ENCODE peak calls at places on chromosomes 12 and 14, in five cellular contexts. One of them, this sample, is unnamed.

GRCh38 chr14:73339846-73340565 is 102.7 kb downstream of the PAPLN start:
- DNase-seq in MM.1S: no peak
- DNase-seq in aorta: no peak
- DNase-seq in CD8-positive, alpha-beta T cell: no peak
- DNase-seq in gastrocnemius medialis: no peak
- DNase-seq in this sample: no peak

GRCh38 chr14:84085493-84085892 is 1444.5 kb upstream of the FLRT2 start:
- DNase-seq in MM.1S: no peak
- DNase-seq in aorta: no peak
- DNase-seq in CD8-positive, alpha-beta T cell: no peak
- DNase-seq in gastrocnemius medialis: no peak
- DNase-seq in this sample: no peak

GRCh38 chr12:70756791-70757190 is 119.6 kb upstream of the PTPRB start:
- DNase-seq in MM.1S: no peak
- DNase-seq in aorta: no peak
- DNase-seq in CD8-positive, alpha-beta T cell: no peak
- DNase-seq in gastrocnemius medialis: no peak
- DNase-seq in this sample: no peak

GRCh38 chr14:23562822-23563472 is 4.6 kb downstream of the AP1G2 start:
- DNase-seq in MM.1S: no peak
- DNase-seq in aorta: no peak
- DNase-seq in CD8-positive, alpha-beta T cell: peak; percentile 66
- DNase-seq in gastrocnemius medialis: no peak
- DNase-seq in this sample: peak; percentile 51

GRCh38 chr14:26594148-26594547 is 3.7 kb downstream of the NOVA1 start:
- DNase-seq in MM.1S: no peak
- DNase-seq in aorta: no peak
- DNase-seq in CD8-positive, alpha-beta T cell: no peak
- DNase-seq in gastrocnemius medialis: no peak
- DNase-seq in this sample: no peak

GRCh38 chr12:50005150-50005549 is 20.1 kb downstream of the RACGAP1 start:
- DNase-seq in MM.1S: no peak
- DNase-seq in aorta: no peak
- DNase-seq in CD8-positive, alpha-beta T cell: no peak
- DNase-seq in gastrocnemius medialis: no peak
- DNase-seq in this sample: no peak

GRCh38 chr12:92140919-92141536 is 4.6 kb downstream of the BTG1 start:
- DNase-seq in MM.1S: peak; percentile 8
- DNase-seq in aorta: no peak
- DNase-seq in CD8-positive, alpha-beta T cell: no peak
- DNase-seq in gastrocnemius medialis: no peak
- DNase-seq in this sample: no peak

GRCh38 chr12:75852143-75852542 is 179.4 kb downstream of the PHLDA1 start:
- DNase-seq in MM.1S: no peak
- DNase-seq in aorta: no peak
- DNase-seq in CD8-positive, alpha-beta T cell: no peak
- DNase-seq in gastrocnemius medialis: no peak
- DNase-seq in this sample: no peak

GRCh38 chr12:120849765-120850164 is 54.4 kb downstream of the SPPL3 start:
- DNase-seq in MM.1S: no peak
- DNase-seq in aorta: no peak
- DNase-seq in CD8-positive, alpha-beta T cell: no peak
- DNase-seq in gastrocnemius medialis: peak; percentile 50
- DNase-seq in this sample: no peak

GRCh38 chr12:80325167-80325959 is 118.7 kb upstream of the PTPRQ start:
- DNase-seq in MM.1S: no peak
- DNase-seq in aorta: no peak
- DNase-seq in CD8-positive, alpha-beta T cell: no peak
- DNase-seq in gastrocnemius medialis: no peak
- DNase-seq in this sample: no peak

GRCh38 chr14:20143911-20144310 is 5.3 kb downstream of the OR4N5 start:
- DNase-seq in MM.1S: no peak
- DNase-seq in aorta: no peak
- DNase-seq in CD8-positive, alpha-beta T cell: no peak
- DNase-seq in gastrocnemius medialis: no peak
- DNase-seq in this sample: no peak

DNA sequence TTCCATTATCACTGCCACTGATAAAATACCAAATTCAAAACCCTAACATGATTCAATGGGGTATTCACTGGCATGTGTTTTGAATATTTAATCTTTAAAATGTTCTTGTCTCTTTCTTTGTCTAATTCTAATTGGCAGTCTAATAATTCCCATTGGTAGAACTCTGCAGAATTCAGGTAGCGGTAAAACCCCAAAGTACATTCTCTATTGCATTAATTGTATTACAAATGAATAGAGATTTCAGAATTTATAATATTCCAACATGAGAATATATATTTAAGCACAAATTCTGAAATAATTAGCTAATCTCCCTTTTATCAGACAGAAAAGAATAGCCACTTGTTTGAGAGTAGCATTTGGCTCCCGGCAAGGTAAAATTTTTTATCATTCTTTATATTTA is at the start of gene OR4N5:
- DNase-seq in MM.1S: no peak
- DNase-seq in aorta: no peak
- DNase-seq in CD8-positive, alpha-beta T cell: no peak
- DNase-seq in gastrocnemius medialis: no peak
- DNase-seq in this sample: no peak
- H3K9me3 ChIP-seq in MM.1S: no peaks in the 10 kb centered on the region
- H3K9me3 ChIP-seq in aorta: no peaks in the 10 kb centered on the region
- H3K9me3 ChIP-seq in CD8-positive, alpha-beta T cell: no peaks in the 10 kb centered on the region
- H3K9me3 ChIP-seq in gastrocnemius medialis: no peaks in the 10 kb centered on the region
- H3K9me3 ChIP-seq in this sample: no peaks in the 10 kb centered on the region

GRCh38 chr14:94138256-94138655 is 8.9 kb upstream of the IFI27L2 start:
- DNase-seq in MM.1S: no peak
- DNase-seq in aorta: no peak
- DNase-seq in CD8-positive, alpha-beta T cell: no peak
- DNase-seq in gastrocnemius medialis: no peak
- DNase-seq in this sample: no peak

GRCh38 chr14:94132285-94132887 is 3.0 kb upstream of the IFI27L2 start:
- DNase-seq in MM.1S: peak; percentile 48
- DNase-seq in aorta: no peak
- DNase-seq in CD8-positive, alpha-beta T cell: peak; percentile 62
- DNase-seq in gastrocnemius medialis: no peak
- DNase-seq in this sample: peak; percentile 81

GRCh38 chr14:94139006-94139405 is 9.6 kb upstream of the IFI27L2 start:
- DNase-seq in MM.1S: no peak
- DNase-seq in aorta: no peak
- DNase-seq in CD8-positive, alpha-beta T cell: no peak
- DNase-seq in gastrocnemius medialis: no peak
- DNase-seq in this sample: no peak

GRCh38 chr14:94136575-94137331 is 7.3 kb upstream of the IFI27L2 start:
- DNase-seq in MM.1S: peak; percentile 74
- DNase-seq in aorta: peak; percentile 92
- DNase-seq in CD8-positive, alpha-beta T cell: peak; percentile 88
- DNase-seq in gastrocnemius medialis: peak; percentile 79
- DNase-seq in this sample: peak; percentile 88

GRCh38 chr14:94135476-94135875 is 6.1 kb upstream of the IFI27L2 start:
- DNase-seq in MM.1S: no peak
- DNase-seq in aorta: no peak
- DNase-seq in CD8-positive, alpha-beta T cell: no peak
- DNase-seq in gastrocnemius medialis: no peak
- DNase-seq in this sample: no peak
- H3K4me1 ChIP-seq in MM.1S: no peaks in the 10 kb centered on the region
- H3K4me1 ChIP-seq in aorta: no peaks in the 10 kb centered on the region
- H3K4me1 ChIP-seq in CD8-positive, alpha-beta T cell: peaks cover under 1% of the 10 kb centered on the region
- H3K4me1 ChIP-seq in gastrocnemius medialis: peaks cover 3% of the 10 kb centered on the region
- H3K4me1 ChIP-seq in this sample: peaks cover 6% of the 10 kb centered on the region

GRCh38 chr12:133129368-133130037 is 571 bp downstream of the ZNF891 start:
- DNase-seq in MM.1S: no peak
- DNase-seq in aorta: no peak
- DNase-seq in CD8-positive, alpha-beta T cell: no peak
- DNase-seq in gastrocnemius medialis: no peak
- DNase-seq in this sample: no peak
- H3K9me3 ChIP-seq in MM.1S: no peaks in the 10 kb centered on the region
- H3K9me3 ChIP-seq in aorta: peaks cover 16% of the 10 kb centered on the region
- H3K9me3 ChIP-seq in CD8-positive, alpha-beta T cell: peaks cover 22% of the 10 kb centered on the region
- H3K9me3 ChIP-seq in gastrocnemius medialis: no peaks in the 10 kb centered on the region
- H3K9me3 ChIP-seq in this sample: peaks cover 58% of the 10 kb centered on the region

GRCh38 chr14:49971156-49972141 is 78.6 kb downstream of the ARF6 start:
- DNase-seq in MM.1S: peak; percentile 81
- DNase-seq in aorta: no peak
- DNase-seq in CD8-positive, alpha-beta T cell: peak; percentile 53
- DNase-seq in gastrocnemius medialis: no peak
- DNase-seq in this sample: no peak

GRCh38 chr14:49969961-49970360 is 77.1 kb downstream of the ARF6 start:
- DNase-seq in MM.1S: no peak
- DNase-seq in aorta: no peak
- DNase-seq in CD8-positive, alpha-beta T cell: no peak
- DNase-seq in gastrocnemius medialis: no peak
- DNase-seq in this sample: no peak

GRCh38 chr14:49970474-49971147 is 77.7 kb downstream of the ARF6 start:
- DNase-seq in MM.1S: peak; percentile 27
- DNase-seq in aorta: no peak
- DNase-seq in CD8-positive, alpha-beta T cell: no peak
- DNase-seq in gastrocnemius medialis: no peak
- DNase-seq in this sample: peak; percentile 52

GRCh38 chr14:49972840-49973239 is 80.0 kb downstream of the ARF6 start:
- DNase-seq in MM.1S: peak; percentile 16
- DNase-seq in aorta: no peak
- DNase-seq in CD8-positive, alpha-beta T cell: peak; percentile 40
- DNase-seq in gastrocnemius medialis: no peak
- DNase-seq in this sample: no peak

GRCh38 chr14:49972199-49972671 is 79.4 kb downstream of the ARF6 start:
- DNase-seq in MM.1S: peak; percentile 6
- DNase-seq in aorta: no peak
- DNase-seq in CD8-positive, alpha-beta T cell: no peak
- DNase-seq in gastrocnemius medialis: peak; percentile 53
- DNase-seq in this sample: no peak
- H3K4me1 ChIP-seq in MM.1S: peaks cover 28% of the 10 kb centered on the region
- H3K4me1 ChIP-seq in aorta: peaks cover 7% of the 10 kb centered on the region
- H3K4me1 ChIP-seq in CD8-positive, alpha-beta T cell: peaks cover 49% of the 10 kb centered on the region
- H3K4me1 ChIP-seq in gastrocnemius medialis: peaks cover 29% of the 10 kb centered on the region
- H3K4me1 ChIP-seq in this sample: peaks cover 61% of the 10 kb centered on the region

GRCh38 chr14:105968291-105968690 is 441.9 kb downstream of the TMEM121 start:
- DNase-seq in MM.1S: no peak
- DNase-seq in aorta: no peak
- DNase-seq in CD8-positive, alpha-beta T cell: no peak
- DNase-seq in gastrocnemius medialis: no peak
- DNase-seq in this sample: no peak

GRCh38 chr14:105974902-105975301 is 448.5 kb downstream of the TMEM121 start:
- DNase-seq in MM.1S: no peak
- DNase-seq in aorta: no peak
- DNase-seq in CD8-positive, alpha-beta T cell: peak; percentile 85
- DNase-seq in gastrocnemius medialis: no peak
- DNase-seq in this sample: no peak

GRCh38 chr14:105971593-105972500 is 445.5 kb downstream of the TMEM121 start:
- DNase-seq in MM.1S: no peak
- DNase-seq in aorta: no peak
- DNase-seq in CD8-positive, alpha-beta T cell: no peak
- DNase-seq in gastrocnemius medialis: no peak
- DNase-seq in this sample: no peak
- H3K9me3 ChIP-seq in MM.1S: no peaks in the 10 kb centered on the region
- H3K9me3 ChIP-seq in aorta: no peaks in the 10 kb centered on the region
- H3K9me3 ChIP-seq in CD8-positive, alpha-beta T cell: no peaks in the 10 kb centered on the region
- H3K9me3 ChIP-seq in gastrocnemius medialis: no peaks in the 10 kb centered on the region
- H3K9me3 ChIP-seq in this sample: no peaks in the 10 kb centered on the region

DNA sequence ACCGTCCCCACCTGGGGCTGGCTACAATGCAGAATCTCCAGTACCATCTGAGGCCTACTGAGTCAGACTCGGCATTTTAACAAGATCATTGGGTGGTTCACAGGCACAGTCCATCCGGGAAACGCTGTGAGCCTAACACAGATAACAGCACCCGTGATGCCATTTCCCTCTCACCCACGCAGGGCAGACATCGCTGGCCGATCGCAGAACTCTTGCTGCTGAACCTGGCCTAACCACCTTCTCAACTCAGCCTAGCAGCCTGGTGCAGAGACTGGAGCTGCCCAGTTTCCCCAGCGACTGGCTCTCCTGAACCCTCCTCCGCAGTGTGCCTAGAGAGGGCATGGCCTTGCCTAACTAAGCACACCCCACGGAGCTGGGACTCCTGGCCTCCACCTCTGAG is 83.3 kb downstream of the NCOR2 start:
- DNase-seq in MM.1S: no peak
- DNase-seq in aorta: no peak
- DNase-seq in CD8-positive, alpha-beta T cell: no peak
- DNase-seq in gastrocnemius medialis: no peak
- DNase-seq in this sample: no peak
- H3K4me1 ChIP-seq in MM.1S: peaks cover 6% of the 10 kb centered on the region
- H3K4me1 ChIP-seq in aorta: no peaks in the 10 kb centered on the region
- H3K4me1 ChIP-seq in CD8-positive, alpha-beta T cell: peaks cover 4% of the 10 kb centered on the region
- H3K4me1 ChIP-seq in gastrocnemius medialis: peaks cover 18% of the 10 kb centered on the region
- H3K4me1 ChIP-seq in this sample: peaks cover 30% of the 10 kb centered on the region

DNA sequence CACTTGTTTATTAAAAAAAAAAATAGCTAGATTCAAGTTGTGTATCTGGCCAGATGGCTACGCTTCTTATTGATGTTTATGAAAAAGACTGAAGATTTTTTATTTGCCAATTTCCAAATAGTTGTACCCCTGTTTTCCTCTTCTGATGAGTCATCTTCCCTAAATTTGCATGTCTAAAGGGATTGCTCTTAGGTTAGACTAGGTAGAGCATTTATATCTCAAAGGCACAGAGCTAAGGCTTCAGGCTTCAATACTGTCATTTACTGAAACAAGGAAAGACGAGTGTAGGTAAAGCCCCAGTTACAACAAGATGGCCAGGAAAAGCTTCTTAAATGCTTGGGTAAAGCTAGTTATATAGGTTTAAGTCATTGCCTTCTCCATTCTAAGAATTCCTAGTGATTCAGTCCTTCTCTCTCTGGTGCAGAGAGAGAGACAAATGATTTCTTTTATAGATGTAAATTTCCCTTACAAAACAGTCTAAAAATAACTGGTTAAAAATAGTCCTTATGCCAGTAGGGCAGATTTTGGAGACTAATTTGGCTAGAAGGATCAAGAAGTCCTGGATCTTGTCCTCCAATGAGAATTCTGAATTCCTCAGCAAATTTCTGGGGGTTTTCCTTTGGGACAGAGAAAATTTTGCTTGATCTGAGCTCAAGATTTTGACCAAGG is 26.1 kb downstream of the LEMD3 start:
- DNase-seq in MM.1S: no peak
- DNase-seq in aorta: no peak
- DNase-seq in CD8-positive, alpha-beta T cell: no peak
- DNase-seq in gastrocnemius medialis: no peak
- DNase-seq in this sample: no peak
- H3K9me3 ChIP-seq in MM.1S: no peaks in the 10 kb centered on the region
- H3K9me3 ChIP-seq in aorta: no peaks in the 10 kb centered on the region
- H3K9me3 ChIP-seq in CD8-positive, alpha-beta T cell: no peaks in the 10 kb centered on the region
- H3K9me3 ChIP-seq in gastrocnemius medialis: no peaks in the 10 kb centered on the region
- H3K9me3 ChIP-seq in this sample: no peaks in the 10 kb centered on the region